ENCODE peak calls at places on chromosomes 16 and 17, in five cellular contexts. E is transverse colon, Z is body of pancreas, M is esophagus muscularis mucosa, X is H54. B is an unnamed sample.

GRCh38 chr16:88437367-88437964 is 15.6 kb upstream of the ZFPM1 start:
- DNase-seq in E (peak), Z (peak), M (no peak), X (no peak), B (peak)

GRCh38 chr16:3776316-3776715 is 59.0 kb upstream of the TRAP1 start:
- DNase-seq in E (no peak), Z (peak), M (no peak), X (no peak), B (no peak)

GRCh38 chr17:30858556-30859250 is 26.9 kb downstream of the ATAD5 start:
- DNase-seq in E (no peak), Z (no peak), M (no peak), X (no peak), B (no peak)

GRCh38 chr17:6786618-6787017 is 10.6 kb downstream of the FBXO39 start:
- DNase-seq in E (no peak), Z (no peak), M (no peak), X (peak), B (no peak)

GRCh38 chr17:74859439-74860228 is at the start of gene GRIN2C:
- DNase-seq in E (no peak), Z (no peak), M (no peak), X (no peak), B (no peak)

GRCh38 chr17:28008526-28008925 is 34.0 kb upstream of the NLK start:
- DNase-seq in E (peak), Z (peak), M (no peak), X (no peak), B (no peak)

GRCh38 chr17:17808706-17809432 is 27.9 kb downstream of the SREBF1 start:
- DNase-seq in E (no peak), Z (no peak), M (no peak), X (no peak), B (peak)

GRCh38 chr16:30941600-30942420 is 7.1 kb upstream of the ORAI3 start:
- DNase-seq in E (peak), Z (peak), M (no peak), X (peak), B (peak)

GRCh38 chr16:77043076-77043475 is 147.9 kb upstream of the MON1B start:
- DNase-seq in E (no peak), Z (peak), M (no peak), X (no peak), B (no peak)

DNA sequence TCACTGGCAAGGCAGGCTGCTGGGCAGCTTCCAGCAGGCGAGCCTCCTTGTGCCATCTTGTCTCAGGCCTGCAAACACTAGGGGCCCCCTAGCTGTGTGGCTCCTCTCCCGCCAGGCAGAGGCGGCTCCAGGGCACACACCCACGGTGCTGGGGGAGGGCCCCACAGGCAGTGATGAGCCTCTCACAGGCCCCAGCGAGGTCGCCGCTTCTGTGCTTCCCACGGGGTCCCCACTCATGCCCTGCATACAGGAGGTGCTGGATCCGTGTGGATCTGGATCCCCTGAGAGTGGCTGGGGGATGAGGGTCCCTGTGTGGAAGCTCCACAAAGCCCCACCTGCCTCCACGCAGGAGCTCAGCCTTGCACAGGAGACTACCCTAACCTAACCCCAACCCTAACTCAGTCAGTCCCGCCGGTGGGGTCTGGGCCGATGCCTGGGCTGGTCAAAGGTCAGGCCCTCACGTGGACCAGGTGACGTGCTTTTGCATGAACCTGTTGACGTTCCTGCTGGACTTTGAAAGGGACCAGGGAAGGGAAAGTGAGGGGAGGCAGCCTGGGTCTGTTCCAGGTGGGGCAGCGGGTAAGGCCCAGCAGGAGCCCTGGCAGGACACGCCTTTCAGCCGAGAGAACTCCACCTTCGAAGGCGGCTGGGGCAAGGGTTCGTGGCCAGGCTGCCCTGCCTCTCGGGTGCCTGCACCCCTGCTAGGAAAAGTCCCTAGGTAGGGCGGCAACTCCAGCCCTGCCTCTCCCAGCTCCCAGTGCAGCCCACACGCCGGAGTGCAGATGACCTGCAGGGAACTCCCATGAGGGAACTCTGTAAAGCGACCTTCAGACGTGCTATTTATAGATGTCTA is 5.2 kb downstream of the SECTM1 start:
- DNase-seq in E (peak), Z (peak), M (no peak), X (no peak), B (no peak)
- TF ChIP-seq POLR2A in E (peak), Z (no peak), M (no peak), X (no peak), B (no peak)

GRCh38 chr17:44776628-44777393 is 18.0 kb downstream of the ADAM11 start:
- DNase-seq in E (no peak), Z (no peak), M (no peak), X (no peak), B (no peak)

GRCh38 chr17:44775838-44776621 is 17.2 kb downstream of the ADAM11 start:
- DNase-seq in E (no peak), Z (peak), M (no peak), X (no peak), B (no peak)

GRCh38 chr17:44774271-44775135 is 15.7 kb downstream of the ADAM11 start:
- DNase-seq in E (peak), Z (peak), M (peak), X (peak), B (peak)

GRCh38 chr17:44773140-44773539 is 14.4 kb downstream of the ADAM11 start:
- DNase-seq in E (no peak), Z (no peak), M (no peak), X (no peak), B (no peak)

GRCh38 chr17:44775136-44775837 is 16.5 kb downstream of the ADAM11 start:
- DNase-seq in E (peak), Z (peak), M (peak), X (peak), B (peak)
- TF ChIP-seq POLR2A in E (no peak), Z (no peak), M (no peak), X (peak), B (peak)

GRCh38 chr17:46191332-46192210 is 1.7 kb downstream of the KANSL1 start:
- DNase-seq in E (peak), Z (no peak), M (no peak), X (peak), B (peak)
- TF ChIP-seq POLR2A in E (no peak), Z (peak), M (no peak), X (no peak), B (no peak)

DNA sequence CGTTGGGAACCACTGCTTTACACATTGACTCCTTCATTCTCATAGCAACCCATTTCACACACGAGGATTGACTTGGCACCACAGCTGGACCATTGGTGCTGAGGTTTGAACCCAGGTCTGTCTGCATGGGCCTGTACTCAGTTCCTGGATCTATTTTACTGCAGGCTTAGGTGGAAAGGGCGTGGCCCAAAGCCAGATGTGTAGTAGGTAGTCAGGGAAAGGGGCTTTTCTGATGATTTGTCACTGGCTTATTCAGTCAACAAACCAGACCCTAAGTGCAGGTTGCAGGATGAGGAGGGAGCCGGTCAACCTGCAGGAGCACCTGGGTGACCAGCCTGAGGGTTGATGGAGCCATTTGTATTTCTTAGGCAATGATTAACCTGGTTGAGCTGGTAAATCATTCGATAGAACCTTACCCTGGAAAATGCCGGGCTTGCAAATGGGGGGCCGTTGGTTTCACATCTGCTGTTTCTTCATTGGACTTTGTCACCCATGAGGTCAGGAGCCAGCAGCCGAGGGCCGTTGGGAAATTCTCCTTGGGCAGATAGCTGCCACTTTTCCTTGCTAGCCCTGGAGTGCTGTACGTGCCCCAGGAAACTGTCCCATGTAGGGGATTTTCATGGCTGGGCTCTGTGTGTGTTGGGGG is 104.4 kb downstream of the CMIP start:
- DNase-seq in E (peak), Z (peak), M (no peak), X (no peak), B (no peak)
- TF ChIP-seq POLR2A in E (no peak), Z (no peak), M (no peak), X (no peak), B (no peak)

DNA sequence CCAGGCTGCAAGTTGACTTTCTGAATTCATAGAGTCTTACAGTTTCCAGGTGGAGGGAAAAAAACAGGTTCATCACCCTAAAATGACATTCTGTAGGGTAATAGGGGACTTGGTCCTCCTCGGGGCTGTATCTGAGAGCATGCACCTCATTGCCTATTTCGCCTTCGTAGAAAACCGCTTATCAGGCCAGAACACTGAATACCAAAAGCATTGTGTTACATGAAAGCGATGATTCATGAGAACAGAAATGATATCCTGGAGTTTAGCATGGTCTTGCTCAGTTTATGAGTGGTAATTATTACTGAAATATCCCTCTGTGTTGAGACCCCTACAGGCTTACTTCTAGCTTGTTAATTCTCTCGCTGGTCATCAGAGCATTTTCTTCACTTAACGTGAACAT is 61.4 kb upstream of the ARHGAP44 start:
- DNase-seq in E (no peak), Z (no peak), M (peak), X (no peak), B (no peak)
- TF ChIP-seq POLR2A in E (no peak), Z (no peak), M (no peak), X (no peak), B (no peak)

B was measured in GM12892.